ENCODE peak calls at places on chromosome 10, in seven cellular contexts. S is fibroblast of gingiva; X is ureter; V is Kasumi-1; M is stimulated activated naive CD4-positive, alpha-beta T cell; N is iris pigment epithelial cell; T is GDM1. R is an unnamed sample.

GRCh38 chr10:94626476-94626875 is 57.1 kb upstream of the CYP2C18 start:
- DNase-seq in N (no peak), M (no peak), T (no peak), V (no peak), S (no peak), X (no peak), R (no peak)

GRCh38 chr10:78936412-78937342 is 132.1 kb upstream of the ZMIZ1 start:
- DNase-seq in S (no peak), M (no peak), V (no peak), T (no peak), N (no peak), X (no peak), R (peak; percentile 39)

GRCh38 chr10:15197276-15197675 is 28.8 kb upstream of the NMT2 start:
- DNase-seq in X (no peak), V (no peak), M (no peak), N (peak; percentile 81), S (peak; percentile 20), T (no peak), R (no peak)

GRCh38 chr10:48775206-48775517 is 90.5 kb downstream of the WDFY4 start:
- DNase-seq in X (no peak), S (no peak), T (no peak), V (no peak), M (no peak), N (no peak), R (no peak)

GRCh38 chr10:36271631-36272340 is 629.7 kb upstream of the FZD8 start:
- DNase-seq in T (no peak), S (no peak), N (no peak), V (no peak), X (no peak), M (no peak), R (no peak)

GRCh38 chr10:3579845-3580244 is 205.2 kb downstream of the KLF6 start:
- DNase-seq in T (no peak), X (no peak), M (no peak), V (no peak), S (no peak), N (no peak), R (no peak)

GRCh38 chr10:30763933-30764332 is 134.4 kb upstream of the LYZL2 start:
- DNase-seq in S (no peak), M (no peak), N (no peak), V (no peak), T (peak; percentile 44), X (no peak), R (no peak)

GRCh38 chr10:130878131-130878530 is 433.4 kb downstream of the TCERG1L start:
- DNase-seq in V (no peak), X (no peak), N (no peak), T (no peak), M (no peak), S (no peak), R (no peak)

GRCh38 chr10:5776881-5777197 is 36.4 kb downstream of the GDI2 start:
- DNase-seq in X (no peak), M (no peak), N (peak; percentile 77), S (peak; percentile 81), V (no peak), T (no peak), R (no peak)

GRCh38 chr10:14838582-14839304 is 637 bp downstream of the HSPA14 start:
- DNase-seq in V (no peak), M (no peak), N (peak; percentile 26), S (peak; percentile 7), T (no peak), X (peak; percentile 57), R (peak; percentile 40)

GRCh38 chr10:94608530-94608929 is 62.9 kb downstream of the HELLS start:
- DNase-seq in V (no peak), M (no peak), T (no peak), X (no peak), S (no peak), N (no peak), R (no peak)

GRCh38 chr10:68212721-68213352 is 19.1 kb downstream of the ATOH7 start:
- DNase-seq in S (peak; percentile 60), V (peak; percentile 73), X (no peak), T (no peak), M (peak; percentile 29), N (peak; percentile 69), R (peak; percentile 68)

GRCh38 chr10:83075395-83076072 is 1063.8 kb upstream of the GHITM start:
- DNase-seq in X (no peak), S (no peak), N (no peak), V (no peak), M (no peak), T (no peak), R (no peak)

GRCh38 chr10:124975977-124976514 is 34.1 kb downstream of the ZRANB1 start:
- DNase-seq in M (no peak), T (no peak), X (no peak), V (no peak), N (no peak), S (no peak), R (no peak)

GRCh38 chr10:95346715-95347401 is 56.1 kb upstream of the PDLIM1 start:
- DNase-seq in S (no peak), M (no peak), N (peak; percentile 52), X (no peak), T (no peak), V (no peak), R (no peak)

GRCh38 chr10:4780782-4781181 is 45.2 kb upstream of the AKR1E2 start:
- DNase-seq in M (no peak), S (peak; percentile 17), T (no peak), X (no peak), N (peak; percentile 63), V (no peak), R (no peak)

GRCh38 chr10:32687546-32687945 is 241.6 kb downstream of the CCDC7 start:
- DNase-seq in S (no peak), V (no peak), N (no peak), T (no peak), X (no peak), M (no peak), R (no peak)

GRCh38 chr10:29535012-29535777 is 99.6 kb downstream of the SVIL start:
- DNase-seq in T (no peak), N (peak; percentile 72), S (peak; percentile 76), X (peak; percentile 66), M (no peak), V (peak; percentile 16), R (peak; percentile 38)

GRCh38 chr10:80552151-80552646 is 14.5 kb downstream of the SH2D4B start:
- DNase-seq in M (no peak), T (no peak), X (no peak), N (no peak), S (no peak), V (no peak), R (no peak)

GRCh38 chr10:89147256-89147655 is 59.9 kb downstream of the CH25H start:
- DNase-seq in S (peak; percentile 90), N (peak; percentile 57), V (no peak), X (no peak), T (no peak), M (no peak), R (no peak)

GRCh38 chr10:99983280-99983988 is 26.3 kb downstream of the DNMBP start:
- DNase-seq in X (peak; percentile 48), T (peak; percentile 8), V (no peak), S (peak; percentile 86), M (no peak), N (peak; percentile 91), R (no peak)

GRCh38 chr10:77857272-77857671 is 69.3 kb downstream of the DLG5 start:
- DNase-seq in N (no peak), T (no peak), S (peak; percentile 57), X (no peak), M (no peak), V (no peak), R (no peak)

GRCh38 chr10:73810735-73811465 is 498 bp downstream of the NDST2 start:
- DNase-seq in T (no peak), X (no peak), V (peak; percentile 43), N (no peak), S (no peak), M (peak; percentile 75), R (peak; percentile 18)

GRCh38 chr10:89122431-89123066 is 84.6 kb downstream of the CH25H start:
- DNase-seq in V (peak; percentile 23), X (no peak), M (no peak), T (peak; percentile 7), S (no peak), N (peak; percentile 12), R (peak; percentile 60)

R was measured in KBM-7.